ENCODE peak calls at places on chromosome 1, in five cellular contexts. One of them, this sample, is unnamed.

GRCh38 chr1:39944410-39944809 is 10.5 kb upstream of the MFSD2A start:
- DNase-seq in AG09319: no peak
- DNase-seq in posterior cingulate gyrus: no peak
- DNase-seq in adipocyte: no peak
- DNase-seq in right cardiac atrium: no peak
- DNase-seq in this sample: no peak

GRCh38 chr1:146036241-146036989 is 14.9 kb upstream of the HJV start:
- DNase-seq in posterior cingulate gyrus: no peak
- DNase-seq in adipocyte: peak
- DNase-seq in AG09319: no peak
- DNase-seq in right cardiac atrium: no peak
- DNase-seq in this sample: no peak

GRCh38 chr1:230696722-230697432 is 17.0 kb downstream of the AGT start:
- DNase-seq in adipocyte: peak
- DNase-seq in AG09319: no peak
- DNase-seq in posterior cingulate gyrus: no peak
- DNase-seq in right cardiac atrium: no peak
- DNase-seq in this sample: peak

GRCh38 chr1:86151427-86151826 is 5.1 kb downstream of the COL24A1 start:
- DNase-seq in posterior cingulate gyrus: no peak
- DNase-seq in AG09319: no peak
- DNase-seq in adipocyte: peak
- DNase-seq in right cardiac atrium: no peak
- DNase-seq in this sample: peak

GRCh38 chr1:17207046-17207445 is 2.1 kb downstream of the PADI1 start:
- DNase-seq in AG09319: no peak
- DNase-seq in adipocyte: no peak
- DNase-seq in right cardiac atrium: no peak
- DNase-seq in posterior cingulate gyrus: no peak
- DNase-seq in this sample: no peak

GRCh38 chr1:47483651-47484050 is 45.8 kb downstream of the FOXD2 start:
- DNase-seq in adipocyte: no peak
- DNase-seq in right cardiac atrium: no peak
- DNase-seq in posterior cingulate gyrus: no peak
- DNase-seq in AG09319: no peak
- DNase-seq in this sample: no peak

GRCh38 chr1:104163912-104164476 is 414.3 kb downstream of the AMY1C start:
- DNase-seq in AG09319: no peak
- DNase-seq in right cardiac atrium: no peak
- DNase-seq in adipocyte: no peak
- DNase-seq in posterior cingulate gyrus: no peak
- DNase-seq in this sample: no peak

GRCh38 chr1:232029297-232029696 is 402.7 kb downstream of the DISC1 start:
- DNase-seq in posterior cingulate gyrus: no peak
- DNase-seq in AG09319: no peak
- DNase-seq in right cardiac atrium: no peak
- DNase-seq in adipocyte: no peak
- DNase-seq in this sample: no peak

GRCh38 chr1:234934611-234935033 is 194.0 kb downstream of the TOMM20 start:
- DNase-seq in AG09319: no peak
- DNase-seq in right cardiac atrium: no peak
- DNase-seq in posterior cingulate gyrus: no peak
- DNase-seq in adipocyte: peak
- DNase-seq in this sample: peak

GRCh38 chr1:161484613-161485012 is 20.6 kb upstream of the FCGR2A start:
- DNase-seq in adipocyte: no peak
- DNase-seq in AG09319: no peak
- DNase-seq in posterior cingulate gyrus: no peak
- DNase-seq in right cardiac atrium: no peak
- DNase-seq in this sample: no peak

GRCh38 chr1:219488275-219488674 is 124.6 kb downstream of the ZC3H11B start:
- DNase-seq in posterior cingulate gyrus: no peak
- DNase-seq in AG09319: no peak
- DNase-seq in adipocyte: no peak
- DNase-seq in right cardiac atrium: no peak
- DNase-seq in this sample: no peak

GRCh38 chr1:3611170-3612019 is at the start of gene MEGF6:
- DNase-seq in right cardiac atrium: peak
- DNase-seq in posterior cingulate gyrus: no peak
- DNase-seq in AG09319: no peak
- DNase-seq in adipocyte: peak
- DNase-seq in this sample: no peak

GRCh38 chr1:209493584-209493983 is 89.9 kb upstream of the CAMK1G start:
- DNase-seq in adipocyte: peak
- DNase-seq in posterior cingulate gyrus: no peak
- DNase-seq in right cardiac atrium: no peak
- DNase-seq in AG09319: no peak
- DNase-seq in this sample: peak

GRCh38 chr1:60866884-60867648 is 215.3 kb upstream of the NFIA start:
- DNase-seq in adipocyte: peak
- DNase-seq in posterior cingulate gyrus: no peak
- DNase-seq in AG09319: no peak
- DNase-seq in right cardiac atrium: no peak
- DNase-seq in this sample: no peak

GRCh38 chr1:208129057-208129456 is 115.1 kb downstream of the PLXNA2 start:
- DNase-seq in AG09319: no peak
- DNase-seq in right cardiac atrium: no peak
- DNase-seq in adipocyte: no peak
- DNase-seq in posterior cingulate gyrus: no peak
- DNase-seq in this sample: no peak

GRCh38 chr1:101653482-101653946 is 343.2 kb downstream of the OLFM3 start:
- DNase-seq in posterior cingulate gyrus: no peak
- DNase-seq in adipocyte: peak
- DNase-seq in right cardiac atrium: no peak
- DNase-seq in AG09319: no peak
- DNase-seq in this sample: peak

GRCh38 chr1:45512641-45513054 is 9.0 kb downstream of the PRDX1 start:
- DNase-seq in AG09319: no peak
- DNase-seq in posterior cingulate gyrus: no peak
- DNase-seq in right cardiac atrium: no peak
- DNase-seq in adipocyte: peak
- DNase-seq in this sample: peak

GRCh38 chr1:178323067-178323466 is 173.7 kb downstream of the CLEC20A start:
- DNase-seq in AG09319: no peak
- DNase-seq in posterior cingulate gyrus: no peak
- DNase-seq in adipocyte: no peak
- DNase-seq in right cardiac atrium: no peak
- DNase-seq in this sample: no peak

GRCh38 chr1:24191860-24192259 is 4.8 kb upstream of the IFNLR1 start:
- DNase-seq in right cardiac atrium: no peak
- DNase-seq in AG09319: no peak
- DNase-seq in posterior cingulate gyrus: no peak
- DNase-seq in adipocyte: peak
- DNase-seq in this sample: peak

GRCh38 chr1:201693887-201694614 is 134.9 kb upstream of the IPO9 start:
- DNase-seq in right cardiac atrium: peak
- DNase-seq in AG09319: no peak
- DNase-seq in posterior cingulate gyrus: no peak
- DNase-seq in adipocyte: no peak
- DNase-seq in this sample: no peak

GRCh38 chr1:228297242-228297641 is 89.4 kb downstream of the OBSCN start:
- DNase-seq in adipocyte: no peak
- DNase-seq in posterior cingulate gyrus: no peak
- DNase-seq in AG09319: no peak
- DNase-seq in right cardiac atrium: no peak
- DNase-seq in this sample: no peak

GRCh38 chr1:208525417-208525816 is 281.2 kb upstream of the PLXNA2 start:
- DNase-seq in adipocyte: no peak
- DNase-seq in posterior cingulate gyrus: no peak
- DNase-seq in AG09319: no peak
- DNase-seq in right cardiac atrium: no peak
- DNase-seq in this sample: no peak

GRCh38 chr1:176656257-176656995 is 193.5 kb downstream of the PAPPA2 start:
- DNase-seq in AG09319: peak
- DNase-seq in right cardiac atrium: no peak
- DNase-seq in adipocyte: peak
- DNase-seq in posterior cingulate gyrus: no peak
- DNase-seq in this sample: peak

GRCh38 chr1:7810395-7810794 is 26.3 kb downstream of the PER3 start:
- DNase-seq in posterior cingulate gyrus: no peak
- DNase-seq in AG09319: peak
- DNase-seq in right cardiac atrium: no peak
- DNase-seq in adipocyte: peak
- DNase-seq in this sample: peak

GRCh38 chr1:156510709-156511108 is 10.1 kb upstream of the MEF2D start:
- DNase-seq in right cardiac atrium: peak
- DNase-seq in adipocyte: no peak
- DNase-seq in AG09319: no peak
- DNase-seq in posterior cingulate gyrus: peak
- DNase-seq in this sample: peak

GRCh38 chr1:58858344-58858673 is 74.5 kb upstream of the JUN start:
- DNase-seq in AG09319: no peak
- DNase-seq in right cardiac atrium: no peak
- DNase-seq in posterior cingulate gyrus: no peak
- DNase-seq in adipocyte: peak
- DNase-seq in this sample: peak

GRCh38 chr1:46013566-46013965 is 118.9 kb downstream of the PIK3R3 start:
- DNase-seq in posterior cingulate gyrus: no peak
- DNase-seq in right cardiac atrium: no peak
- DNase-seq in adipocyte: no peak
- DNase-seq in AG09319: no peak
- DNase-seq in this sample: no peak

GRCh38 chr1:15833069-15833679 is 14.3 kb upstream of the SPEN start:
- DNase-seq in adipocyte: no peak
- DNase-seq in right cardiac atrium: peak
- DNase-seq in AG09319: no peak
- DNase-seq in posterior cingulate gyrus: peak
- DNase-seq in this sample: no peak

GRCh38 chr1:156894711-156895407 is 1.3 kb downstream of the PEAR1 start:
- DNase-seq in posterior cingulate gyrus: no peak
- DNase-seq in adipocyte: peak
- DNase-seq in AG09319: no peak
- DNase-seq in right cardiac atrium: peak
- DNase-seq in this sample: peak

GRCh38 chr1:17765444-17766411 is 10.6 kb downstream of the ACTL8 start:
- DNase-seq in adipocyte: peak
- DNase-seq in AG09319: peak
- DNase-seq in right cardiac atrium: no peak
- DNase-seq in posterior cingulate gyrus: no peak
- DNase-seq in this sample: peak

GRCh38 chr1:171754381-171754705 is 12.5 kb upstream of the VAMP4 start:
- DNase-seq in adipocyte: peak
- DNase-seq in right cardiac atrium: no peak
- DNase-seq in posterior cingulate gyrus: no peak
- DNase-seq in AG09319: no peak
- DNase-seq in this sample: peak

This sample was measured in fibroblast of the aortic adventitia.